ENCODE peak calls at places on chromosomes 12 and 14, in five cellular contexts. One of them, this sample, is unnamed.

GRCh38 chr14:75258079-75258802 is 20.4 kb upstream of the FOS start:
- DNase-seq in upper lobe of right lung: peak; percentile 64
- DNase-seq in body of pancreas: peak; percentile 84
- DNase-seq in neural progenitor cell: no peak
- DNase-seq in thoracic aorta: no peak
- DNase-seq in this sample: peak; percentile 82

GRCh38 chr14:91424813-91425719 is 7.4 kb upstream of the CCDC88C start:
- DNase-seq in upper lobe of right lung: no peak
- DNase-seq in body of pancreas: no peak
- DNase-seq in neural progenitor cell: no peak
- DNase-seq in thoracic aorta: no peak
- DNase-seq in this sample: no peak

GRCh38 chr12:57086951-57087688 is 1.8 kb upstream of the NAB2 start:
- DNase-seq in upper lobe of right lung: peak; percentile 97
- DNase-seq in body of pancreas: peak; percentile 86
- DNase-seq in neural progenitor cell: peak; percentile 89
- DNase-seq in thoracic aorta: peak; percentile 91
- DNase-seq in this sample: peak; percentile 95

GRCh38 chr12:131267576-131267975 is 313.9 kb downstream of the ADGRD1 start:
- DNase-seq in upper lobe of right lung: no peak
- DNase-seq in body of pancreas: no peak
- DNase-seq in neural progenitor cell: no peak
- DNase-seq in thoracic aorta: no peak
- DNase-seq in this sample: no peak

GRCh38 chr12:59122784-59123183 is 202.5 kb upstream of the LRIG3 start:
- DNase-seq in upper lobe of right lung: no peak
- DNase-seq in body of pancreas: no peak
- DNase-seq in neural progenitor cell: no peak
- DNase-seq in thoracic aorta: no peak
- DNase-seq in this sample: no peak

GRCh38 chr12:117875652-117876491 is 92.9 kb downstream of the KSR2 start:
- DNase-seq in upper lobe of right lung: no peak
- DNase-seq in body of pancreas: no peak
- DNase-seq in neural progenitor cell: peak; percentile 95
- DNase-seq in thoracic aorta: no peak
- DNase-seq in this sample: no peak

GRCh38 chr12:26100966-26101744 is 23.7 kb downstream of the BHLHE41 start:
- DNase-seq in upper lobe of right lung: no peak
- DNase-seq in body of pancreas: peak; percentile 89
- DNase-seq in neural progenitor cell: no peak
- DNase-seq in thoracic aorta: no peak
- DNase-seq in this sample: no peak

GRCh38 chr14:20197459-20197858 is 6.8 kb downstream of the OR11G2 start:
- DNase-seq in upper lobe of right lung: peak; percentile 64
- DNase-seq in body of pancreas: peak; percentile 38
- DNase-seq in neural progenitor cell: no peak
- DNase-seq in thoracic aorta: no peak
- DNase-seq in this sample: peak; percentile 34

GRCh38 chr12:14629832-14630688 is 62.4 kb upstream of the PLBD1 start:
- DNase-seq in upper lobe of right lung: no peak
- DNase-seq in body of pancreas: peak; percentile 86
- DNase-seq in neural progenitor cell: peak; percentile 79
- DNase-seq in thoracic aorta: peak; percentile 50
- DNase-seq in this sample: peak; percentile 83

GRCh38 chr12:111642681-111643427 is 42.9 kb downstream of the BRAP start:
- DNase-seq in upper lobe of right lung: no peak
- DNase-seq in body of pancreas: no peak
- DNase-seq in neural progenitor cell: no peak
- DNase-seq in thoracic aorta: no peak
- DNase-seq in this sample: no peak

GRCh38 chr14:95891742-95892141 is 15.1 kb downstream of the TUNAR start:
- DNase-seq in upper lobe of right lung: no peak
- DNase-seq in body of pancreas: no peak
- DNase-seq in neural progenitor cell: no peak
- DNase-seq in thoracic aorta: no peak
- DNase-seq in this sample: no peak

GRCh38 chr12:132364348-132364902 is 35.0 kb upstream of the GALNT9 start:
- DNase-seq in upper lobe of right lung: peak; percentile 48
- DNase-seq in body of pancreas: no peak
- DNase-seq in neural progenitor cell: no peak
- DNase-seq in thoracic aorta: no peak
- DNase-seq in this sample: no peak

GRCh38 chr12:91058821-91059220 is 997 bp upstream of the KERA start:
- DNase-seq in upper lobe of right lung: no peak
- DNase-seq in body of pancreas: no peak
- DNase-seq in neural progenitor cell: no peak
- DNase-seq in thoracic aorta: no peak
- DNase-seq in this sample: no peak

GRCh38 chr12:52612431-52613290 is 5.7 kb downstream of the KRT73 start:
- DNase-seq in upper lobe of right lung: no peak
- DNase-seq in body of pancreas: no peak
- DNase-seq in neural progenitor cell: no peak
- DNase-seq in thoracic aorta: no peak
- DNase-seq in this sample: no peak

GRCh38 chr12:124551268-124552144 is 15.9 kb downstream of the NCOR2 start:
- DNase-seq in upper lobe of right lung: peak; percentile 86
- DNase-seq in body of pancreas: peak; percentile 58
- DNase-seq in neural progenitor cell: peak; percentile 80
- DNase-seq in thoracic aorta: no peak
- DNase-seq in this sample: peak; percentile 85

GRCh38 chr12:124562796-124563181 is 4.6 kb downstream of the NCOR2 start:
- DNase-seq in upper lobe of right lung: no peak
- DNase-seq in body of pancreas: no peak
- DNase-seq in neural progenitor cell: no peak
- DNase-seq in thoracic aorta: no peak
- DNase-seq in this sample: no peak

GRCh38 chr14:100104523-100105300 is 39.5 kb downstream of the EVL start:
- DNase-seq in upper lobe of right lung: no peak
- DNase-seq in body of pancreas: no peak
- DNase-seq in neural progenitor cell: no peak
- DNase-seq in thoracic aorta: no peak
- DNase-seq in this sample: peak; percentile 59

GRCh38 chr12:98416845-98417244 is 98.5 kb upstream of the TMPO start:
- DNase-seq in upper lobe of right lung: no peak
- DNase-seq in body of pancreas: no peak
- DNase-seq in neural progenitor cell: no peak
- DNase-seq in thoracic aorta: no peak
- DNase-seq in this sample: no peak

GRCh38 chr12:66633676-66634075 is 45.2 kb downstream of the GRIP1 start:
- DNase-seq in upper lobe of right lung: no peak
- DNase-seq in body of pancreas: no peak
- DNase-seq in neural progenitor cell: no peak
- DNase-seq in thoracic aorta: no peak
- DNase-seq in this sample: no peak

GRCh38 chr14:91728616-91729183 is 3.2 kb downstream of the CATSPERB start:
- DNase-seq in upper lobe of right lung: no peak
- DNase-seq in body of pancreas: no peak
- DNase-seq in neural progenitor cell: no peak
- DNase-seq in thoracic aorta: no peak
- DNase-seq in this sample: no peak

GRCh38 chr12:4108803-4109345 is 164.7 kb upstream of the CCND2 start:
- DNase-seq in upper lobe of right lung: no peak
- DNase-seq in body of pancreas: no peak
- DNase-seq in neural progenitor cell: no peak
- DNase-seq in thoracic aorta: no peak
- DNase-seq in this sample: no peak

GRCh38 chr12:86389949-86390348 is 133.8 kb upstream of the MGAT4C start:
- DNase-seq in upper lobe of right lung: no peak
- DNase-seq in body of pancreas: no peak
- DNase-seq in neural progenitor cell: no peak
- DNase-seq in thoracic aorta: no peak
- DNase-seq in this sample: no peak

GRCh38 chr12:130017571-130018449 is 114.0 kb upstream of the TMEM132D start:
- DNase-seq in upper lobe of right lung: no peak
- DNase-seq in body of pancreas: no peak
- DNase-seq in neural progenitor cell: peak; percentile 30
- DNase-seq in thoracic aorta: no peak
- DNase-seq in this sample: no peak

GRCh38 chr12:107042801-107043200 is 50.5 kb downstream of the CRY1 start:
- DNase-seq in upper lobe of right lung: no peak
- DNase-seq in body of pancreas: peak; percentile 48
- DNase-seq in neural progenitor cell: no peak
- DNase-seq in thoracic aorta: no peak
- DNase-seq in this sample: no peak

GRCh38 chr12:24776856-24777255 is 172.0 kb downstream of the BCAT1 start:
- DNase-seq in upper lobe of right lung: no peak
- DNase-seq in body of pancreas: no peak
- DNase-seq in neural progenitor cell: no peak
- DNase-seq in thoracic aorta: no peak
- DNase-seq in this sample: no peak

GRCh38 chr14:22836301-22837058 is at the start of gene MMP14:
- DNase-seq in upper lobe of right lung: no peak
- DNase-seq in body of pancreas: peak; percentile 81
- DNase-seq in neural progenitor cell: peak; percentile 48
- DNase-seq in thoracic aorta: peak; percentile 77
- DNase-seq in this sample: peak; percentile 97

GRCh38 chr14:76778546-76779215 is 17.4 kb downstream of the VASH1 start:
- DNase-seq in upper lobe of right lung: no peak
- DNase-seq in body of pancreas: no peak
- DNase-seq in neural progenitor cell: no peak
- DNase-seq in thoracic aorta: no peak
- DNase-seq in this sample: no peak
- H3K4me1 ChIP-seq in upper lobe of right lung: peaks cover 31% of the 10 kb centered on the region
- H3K4me1 ChIP-seq in body of pancreas: peaks cover 15% of the 10 kb centered on the region
- H3K4me1 ChIP-seq in neural progenitor cell: peaks cover 4% of the 10 kb centered on the region
- H3K4me1 ChIP-seq in thoracic aorta: peaks cover 44% of the 10 kb centered on the region
- H3K4me1 ChIP-seq in this sample: no peaks in the 10 kb centered on the region

GRCh38 chr12:109092484-109093021 is 719 bp downstream of the ALKBH2 start:
- DNase-seq in upper lobe of right lung: no peak
- DNase-seq in body of pancreas: no peak
- DNase-seq in neural progenitor cell: no peak
- DNase-seq in thoracic aorta: no peak
- DNase-seq in this sample: no peak
- H3K9me3 ChIP-seq in upper lobe of right lung: no peaks in the 10 kb centered on the region
- H3K9me3 ChIP-seq in body of pancreas: no peaks in the 10 kb centered on the region
- H3K9me3 ChIP-seq in neural progenitor cell: no peaks in the 10 kb centered on the region
- H3K9me3 ChIP-seq in thoracic aorta: no peaks in the 10 kb centered on the region
- H3K9me3 ChIP-seq in this sample: no peaks in the 10 kb centered on the region

GRCh38 chr12:49295087-49296001 is at the start of gene PRPH:
- DNase-seq in upper lobe of right lung: peak; percentile 66
- DNase-seq in body of pancreas: no peak
- DNase-seq in neural progenitor cell: peak; percentile 65
- DNase-seq in thoracic aorta: no peak
- DNase-seq in this sample: peak; percentile 59

GRCh38 chr12:49297695-49298060 is 2.7 kb downstream of the PRPH start:
- DNase-seq in upper lobe of right lung: no peak
- DNase-seq in body of pancreas: no peak
- DNase-seq in neural progenitor cell: no peak
- DNase-seq in thoracic aorta: no peak
- DNase-seq in this sample: peak; percentile 32

GRCh38 chr12:49294804-49295086 is 202 bp upstream of the PRPH start:
- DNase-seq in upper lobe of right lung: no peak
- DNase-seq in body of pancreas: no peak
- DNase-seq in neural progenitor cell: no peak
- DNase-seq in thoracic aorta: no peak
- DNase-seq in this sample: no peak

GRCh38 chr12:49296836-49297694 is 2.1 kb downstream of the PRPH start:
- DNase-seq in upper lobe of right lung: peak; percentile 74
- DNase-seq in body of pancreas: peak; percentile 62
- DNase-seq in neural progenitor cell: peak; percentile 80
- DNase-seq in thoracic aorta: no peak
- DNase-seq in this sample: peak; percentile 60

GRCh38 chr12:49296034-49296835 is 1.3 kb downstream of the PRPH start:
- DNase-seq in upper lobe of right lung: peak; percentile 82
- DNase-seq in body of pancreas: peak; percentile 53
- DNase-seq in neural progenitor cell: peak; percentile 78
- DNase-seq in thoracic aorta: no peak
- DNase-seq in this sample: no peak
- TF ChIP-seq CTCF in upper lobe of right lung: peak; percentile 66
- TF ChIP-seq CTCF in body of pancreas: peak; percentile 54
- TF ChIP-seq CTCF in neural progenitor cell: peak; percentile 73
- TF ChIP-seq CTCF in thoracic aorta: peak; percentile 64
- TF ChIP-seq CTCF in this sample: peak; percentile 53

GRCh38 chr14:49904270-49904669 is 11.4 kb downstream of the ARF6 start:
- DNase-seq in upper lobe of right lung: no peak
- DNase-seq in body of pancreas: no peak
- DNase-seq in neural progenitor cell: no peak
- DNase-seq in thoracic aorta: no peak
- DNase-seq in this sample: no peak

GRCh38 chr14:49907186-49907585 is 14.3 kb downstream of the ARF6 start:
- DNase-seq in upper lobe of right lung: no peak
- DNase-seq in body of pancreas: no peak
- DNase-seq in neural progenitor cell: no peak
- DNase-seq in thoracic aorta: no peak
- DNase-seq in this sample: no peak

GRCh38 chr14:49909016-49909415 is 16.1 kb downstream of the ARF6 start:
- DNase-seq in upper lobe of right lung: no peak
- DNase-seq in body of pancreas: no peak
- DNase-seq in neural progenitor cell: no peak
- DNase-seq in thoracic aorta: no peak
- DNase-seq in this sample: no peak

GRCh38 chr14:49908433-49908782 is 15.5 kb downstream of the ARF6 start:
- DNase-seq in upper lobe of right lung: no peak
- DNase-seq in body of pancreas: no peak
- DNase-seq in neural progenitor cell: no peak
- DNase-seq in thoracic aorta: no peak
- DNase-seq in this sample: no peak
- H3K4me1 ChIP-seq in upper lobe of right lung: peaks cover 18% of the 10 kb centered on the region
- H3K4me1 ChIP-seq in body of pancreas: no peaks in the 10 kb centered on the region
- H3K4me1 ChIP-seq in neural progenitor cell: no peaks in the 10 kb centered on the region
- H3K4me1 ChIP-seq in thoracic aorta: peaks cover 13% of the 10 kb centered on the region
- H3K4me1 ChIP-seq in this sample: no peaks in the 10 kb centered on the region

GRCh38 chr14:105924951-105925591 is 398.7 kb downstream of the TMEM121 start:
- DNase-seq in upper lobe of right lung: peak; percentile 41
- DNase-seq in body of pancreas: no peak
- DNase-seq in neural progenitor cell: no peak
- DNase-seq in thoracic aorta: no peak
- DNase-seq in this sample: peak; percentile 53

GRCh38 chr14:105926415-105927093 is 400.2 kb downstream of the TMEM121 start:
- DNase-seq in upper lobe of right lung: peak; percentile 52
- DNase-seq in body of pancreas: no peak
- DNase-seq in neural progenitor cell: no peak
- DNase-seq in thoracic aorta: no peak
- DNase-seq in this sample: no peak

GRCh38 chr14:105925615-105926414 is 399.4 kb downstream of the TMEM121 start:
- DNase-seq in upper lobe of right lung: no peak
- DNase-seq in body of pancreas: no peak
- DNase-seq in neural progenitor cell: no peak
- DNase-seq in thoracic aorta: no peak
- DNase-seq in this sample: peak; percentile 50

GRCh38 chr14:105927661-105928060 is 401.3 kb downstream of the TMEM121 start:
- DNase-seq in upper lobe of right lung: no peak
- DNase-seq in body of pancreas: no peak
- DNase-seq in neural progenitor cell: no peak
- DNase-seq in thoracic aorta: no peak
- DNase-seq in this sample: no peak

DNA sequence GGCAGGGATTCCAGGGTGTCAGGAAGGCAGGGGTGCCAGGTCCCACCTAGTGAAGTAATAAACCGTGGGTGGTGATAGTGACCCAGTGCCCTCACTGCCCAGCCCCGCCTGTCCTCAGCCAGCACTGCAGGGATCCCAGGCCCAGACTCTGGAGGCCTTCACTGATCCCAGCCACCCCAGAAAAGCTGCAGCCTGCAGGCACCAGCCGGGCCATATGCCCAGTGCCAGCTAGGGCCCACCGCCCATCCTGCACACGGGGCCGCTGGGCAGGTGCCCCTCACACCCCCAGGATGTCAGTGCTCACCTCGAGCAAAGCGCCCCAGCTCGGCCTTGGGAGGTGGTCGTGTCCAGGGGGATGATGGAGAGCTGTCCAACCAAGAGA is 400.7 kb downstream of the TMEM121 start:
- DNase-seq in upper lobe of right lung: no peak
- DNase-seq in body of pancreas: no peak
- DNase-seq in neural progenitor cell: no peak
- DNase-seq in thoracic aorta: no peak
- DNase-seq in this sample: no peak
- H3K9me3 ChIP-seq in upper lobe of right lung: no peaks in the 10 kb centered on the region
- H3K9me3 ChIP-seq in body of pancreas: no peaks in the 10 kb centered on the region
- H3K9me3 ChIP-seq in neural progenitor cell: peaks cover 9% of the 10 kb centered on the region
- H3K9me3 ChIP-seq in thoracic aorta: no peaks in the 10 kb centered on the region
- H3K9me3 ChIP-seq in this sample: peaks cover 3% of the 10 kb centered on the region